ENCODE peak calls at places on chromosome 18, in four cellular contexts. One of them, this sample, is unnamed.

GRCh38 chr18:36329684-36330434 is 32.3 kb downstream of the FHOD3 start:
- DNase-seq in mesendoderm: peak; percentile 33
- DNase-seq in heart right ventricle: no peak
- DNase-seq in RWPE2: no peak
- DNase-seq in this sample: no peak

GRCh38 chr18:41974661-41975286 is 19.7 kb downstream of the PIK3C3 start:
- DNase-seq in mesendoderm: peak; percentile 21
- DNase-seq in heart right ventricle: no peak
- DNase-seq in RWPE2: no peak
- DNase-seq in this sample: no peak

GRCh38 chr18:62037989-62038778 is 145.4 kb upstream of the RNF152 start:
- DNase-seq in heart right ventricle: no peak
- DNase-seq in RWPE2: no peak
- DNase-seq in mesendoderm: no peak
- DNase-seq in this sample: no peak

GRCh38 chr18:31101148-31102019 is 837 bp downstream of the DSC2 start:
- DNase-seq in mesendoderm: peak; percentile 89
- DNase-seq in heart right ventricle: peak; percentile 82
- DNase-seq in RWPE2: peak; percentile 56
- DNase-seq in this sample: no peak

GRCh38 chr18:72823345-72823744 is 44.4 kb downstream of the NETO1 start:
- DNase-seq in mesendoderm: no peak
- DNase-seq in RWPE2: no peak
- DNase-seq in heart right ventricle: no peak
- DNase-seq in this sample: no peak

GRCh38 chr18:63844254-63844653 is 43.3 kb upstream of the SERPINB2 start:
- DNase-seq in heart right ventricle: no peak
- DNase-seq in mesendoderm: peak; percentile 47
- DNase-seq in RWPE2: no peak
- DNase-seq in this sample: peak; percentile 80

GRCh38 chr18:3088444-3088843 is 75.5 kb upstream of the LPIN2 start:
- DNase-seq in heart right ventricle: no peak
- DNase-seq in mesendoderm: no peak
- DNase-seq in RWPE2: no peak
- DNase-seq in this sample: no peak

GRCh38 chr18:61912476-61912875 is 19.7 kb upstream of the RNF152 start:
- DNase-seq in RWPE2: no peak
- DNase-seq in heart right ventricle: no peak
- DNase-seq in mesendoderm: no peak
- DNase-seq in this sample: no peak

GRCh38 chr18:72848534-72849237 is 19.1 kb downstream of the NETO1 start:
- DNase-seq in heart right ventricle: no peak
- DNase-seq in mesendoderm: peak; percentile 35
- DNase-seq in RWPE2: peak; percentile 74
- DNase-seq in this sample: no peak

GRCh38 chr18:60145776-60146175 is 226.8 kb downstream of the MC4R start:
- DNase-seq in mesendoderm: peak; percentile 13
- DNase-seq in heart right ventricle: no peak
- DNase-seq in RWPE2: no peak
- DNase-seq in this sample: no peak

GRCh38 chr18:45775241-45775676 is 50.2 kb upstream of the SIGLEC15 start:
- DNase-seq in mesendoderm: peak; percentile 81
- DNase-seq in RWPE2: no peak
- DNase-seq in heart right ventricle: peak; percentile 78
- DNase-seq in this sample: peak; percentile 77

GRCh38 chr18:812123-812672 is at the start of gene YES1:
- DNase-seq in RWPE2: peak; percentile 76
- DNase-seq in heart right ventricle: peak; percentile 87
- DNase-seq in mesendoderm: peak; percentile 90
- DNase-seq in this sample: peak; percentile 88

GRCh38 chr18:79517322-79517721 is 121.6 kb downstream of the NFATC1 start:
- DNase-seq in heart right ventricle: no peak
- DNase-seq in RWPE2: peak; percentile 15
- DNase-seq in mesendoderm: no peak
- DNase-seq in this sample: no peak

GRCh38 chr18:58669731-58670379 is 1.4 kb upstream of the MALT1 start:
- DNase-seq in heart right ventricle: no peak
- DNase-seq in RWPE2: no peak
- DNase-seq in mesendoderm: no peak
- DNase-seq in this sample: peak; percentile 54

GRCh38 chr18:1513519-1513918 is 608.8 kb downstream of the ADCYAP1 start:
- DNase-seq in RWPE2: no peak
- DNase-seq in heart right ventricle: no peak
- DNase-seq in mesendoderm: no peak
- DNase-seq in this sample: no peak

GRCh38 chr18:3592864-3593263 is 142.9 kb downstream of the TGIF1 start:
- DNase-seq in heart right ventricle: no peak
- DNase-seq in RWPE2: no peak
- DNase-seq in mesendoderm: no peak
- DNase-seq in this sample: no peak

GRCh38 chr18:63043516-63043915 is 276.1 kb downstream of the BCL2 start:
- DNase-seq in mesendoderm: no peak
- DNase-seq in heart right ventricle: no peak
- DNase-seq in RWPE2: no peak
- DNase-seq in this sample: no peak

GRCh38 chr18:62030091-62030985 is 137.5 kb upstream of the RNF152 start:
- DNase-seq in mesendoderm: peak; percentile 54
- DNase-seq in heart right ventricle: no peak
- DNase-seq in RWPE2: no peak
- DNase-seq in this sample: peak; percentile 14

GRCh38 chr18:76602169-76602568 is 107.1 kb upstream of the ZNF516 start:
- DNase-seq in heart right ventricle: no peak
- DNase-seq in RWPE2: no peak
- DNase-seq in mesendoderm: no peak
- DNase-seq in this sample: no peak

GRCh38 chr18:48412339-48412929 is 3.3 kb upstream of the ZBTB7C start:
- DNase-seq in RWPE2: no peak
- DNase-seq in heart right ventricle: no peak
- DNase-seq in mesendoderm: peak; percentile 82
- DNase-seq in this sample: peak; percentile 54

GRCh38 chr18:3218817-3219216 is 951 bp downstream of the MYOM1 start:
- DNase-seq in RWPE2: no peak
- DNase-seq in heart right ventricle: no peak
- DNase-seq in mesendoderm: no peak
- DNase-seq in this sample: no peak

GRCh38 chr18:25351773-25352628 is at the start of gene ZNF521:
- DNase-seq in RWPE2: no peak
- DNase-seq in mesendoderm: peak; percentile 96
- DNase-seq in heart right ventricle: peak; percentile 86
- DNase-seq in this sample: peak; percentile 80

GRCh38 chr18:3323900-3324299 is 62.0 kb downstream of the MYL12B start:
- DNase-seq in RWPE2: no peak
- DNase-seq in mesendoderm: no peak
- DNase-seq in heart right ventricle: no peak
- DNase-seq in this sample: no peak

GRCh38 chr18:23828426-23828825 is 139.2 kb downstream of the LAMA3 start:
- DNase-seq in RWPE2: no peak
- DNase-seq in heart right ventricle: no peak
- DNase-seq in mesendoderm: peak; percentile 72
- DNase-seq in this sample: peak; percentile 15

GRCh38 chr18:39701839-39702238 is 2136.2 kb upstream of the CELF4 start:
- DNase-seq in mesendoderm: peak; percentile 80
- DNase-seq in heart right ventricle: no peak
- DNase-seq in RWPE2: no peak
- DNase-seq in this sample: no peak

GRCh38 chr18:77004555-77005380 is 127.8 kb downstream of the MBP start:
- DNase-seq in heart right ventricle: no peak
- DNase-seq in RWPE2: no peak
- DNase-seq in mesendoderm: no peak
- DNase-seq in this sample: no peak

GRCh38 chr18:70491734-70492348 is 203.0 kb downstream of the SOCS6 start:
- DNase-seq in RWPE2: no peak
- DNase-seq in mesendoderm: peak; percentile 71
- DNase-seq in heart right ventricle: no peak
- DNase-seq in this sample: peak; percentile 66

GRCh38 chr18:62790836-62791772 is 75.8 kb downstream of the PHLPP1 start:
- DNase-seq in mesendoderm: no peak
- DNase-seq in RWPE2: no peak
- DNase-seq in heart right ventricle: no peak
- DNase-seq in this sample: no peak

GRCh38 chr18:36217348-36217747 is 30.1 kb downstream of the MOCOS start:
- DNase-seq in mesendoderm: no peak
- DNase-seq in heart right ventricle: no peak
- DNase-seq in RWPE2: no peak
- DNase-seq in this sample: no peak

GRCh38 chr18:78073275-78073674 is 823.6 kb downstream of the GALR1 start:
- DNase-seq in mesendoderm: peak; percentile 13
- DNase-seq in RWPE2: no peak
- DNase-seq in heart right ventricle: no peak
- DNase-seq in this sample: no peak

GRCh38 chr18:45806226-45806625 is 19.2 kb upstream of the SIGLEC15 start:
- DNase-seq in heart right ventricle: no peak
- DNase-seq in RWPE2: no peak
- DNase-seq in mesendoderm: no peak
- DNase-seq in this sample: no peak

GRCh38 chr18:31192086-31192776 is 29.6 kb upstream of the DSC1 start:
- DNase-seq in RWPE2: no peak
- DNase-seq in heart right ventricle: no peak
- DNase-seq in mesendoderm: no peak
- DNase-seq in this sample: no peak

GRCh38 chr18:80022613-80023012 is 11.6 kb upstream of the RBFA start:
- DNase-seq in heart right ventricle: no peak
- DNase-seq in mesendoderm: peak; percentile 33
- DNase-seq in RWPE2: no peak
- DNase-seq in this sample: peak; percentile 30

GRCh38 chr18:77234504-77235365 is 14.9 kb upstream of the GALR1 start:
- DNase-seq in heart right ventricle: no peak
- DNase-seq in mesendoderm: no peak
- DNase-seq in RWPE2: no peak
- DNase-seq in this sample: no peak

GRCh38 chr18:40789286-40789685 is 1165.7 kb upstream of the PIK3C3 start:
- DNase-seq in RWPE2: no peak
- DNase-seq in heart right ventricle: no peak
- DNase-seq in mesendoderm: no peak
- DNase-seq in this sample: no peak

GRCh38 chr18:7697306-7697705 is 130.2 kb downstream of the PTPRM start:
- DNase-seq in RWPE2: no peak
- DNase-seq in mesendoderm: no peak
- DNase-seq in heart right ventricle: no peak
- DNase-seq in this sample: no peak

GRCh38 chr18:7691206-7691605 is 124.1 kb downstream of the PTPRM start:
- DNase-seq in mesendoderm: no peak
- DNase-seq in RWPE2: no peak
- DNase-seq in heart right ventricle: no peak
- DNase-seq in this sample: no peak

DNA sequence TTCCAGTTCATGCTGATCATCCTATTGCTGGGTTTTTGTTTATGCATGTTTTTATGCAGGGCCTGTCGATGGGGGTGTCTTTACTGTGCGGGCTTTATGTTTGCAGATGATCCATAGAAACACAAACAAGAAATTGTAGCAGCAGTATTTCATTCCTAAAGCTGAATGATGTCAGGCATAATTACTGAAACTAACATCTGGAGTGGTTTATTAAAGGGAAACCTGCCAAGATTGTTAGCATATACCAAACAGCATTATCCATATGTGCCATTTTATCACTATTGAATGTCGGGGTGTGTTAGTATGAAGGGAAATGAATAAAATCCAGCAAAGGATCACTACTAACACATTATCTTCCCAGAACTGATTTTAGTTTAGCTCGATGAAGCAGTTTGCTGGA is 129.7 kb downstream of the PTPRM start:
- DNase-seq in mesendoderm: no peak
- DNase-seq in RWPE2: no peak
- DNase-seq in heart right ventricle: no peak
- DNase-seq in this sample: no peak
- H3K27ac ChIP-seq in mesendoderm: no peak overlapping the region
- H3K27ac ChIP-seq in RWPE2: no peak overlapping the region
- H3K27ac ChIP-seq in heart right ventricle: no peak overlapping the region
- H3K27ac ChIP-seq in this sample: no peak overlapping the region

GRCh38 chr18:13393338-13393737 is 174.8 kb downstream of the LDLRAD4 start:
- DNase-seq in mesendoderm: no peak
- DNase-seq in heart right ventricle: no peak
- DNase-seq in RWPE2: no peak
- DNase-seq in this sample: no peak
- H3K27ac ChIP-seq in mesendoderm: no peak overlapping the region
- H3K27ac ChIP-seq in heart right ventricle: no peak overlapping the region
- H3K27ac ChIP-seq in RWPE2: no peak overlapping the region
- H3K27ac ChIP-seq in this sample: no peak overlapping the region

GRCh38 chr18:9095297-9096012 is 7.0 kb upstream of the NDUFV2 start:
- DNase-seq in RWPE2: no peak
- DNase-seq in mesendoderm: no peak
- DNase-seq in heart right ventricle: no peak
- DNase-seq in this sample: no peak

GRCh38 chr18:9096013-9096383 is 6.5 kb upstream of the NDUFV2 start:
- DNase-seq in heart right ventricle: no peak
- DNase-seq in RWPE2: no peak
- DNase-seq in mesendoderm: no peak
- DNase-seq in this sample: no peak

GRCh38 chr18:9094307-9095226 is 7.9 kb upstream of the NDUFV2 start:
- DNase-seq in RWPE2: no peak
- DNase-seq in heart right ventricle: no peak
- DNase-seq in mesendoderm: no peak
- DNase-seq in this sample: no peak

GRCh38 chr18:9096698-9097097 is 5.8 kb upstream of the NDUFV2 start:
- DNase-seq in RWPE2: no peak
- DNase-seq in heart right ventricle: no peak
- DNase-seq in mesendoderm: no peak
- DNase-seq in this sample: no peak

GRCh38 chr18:9097349-9097748 is 5.2 kb upstream of the NDUFV2 start:
- DNase-seq in RWPE2: no peak
- DNase-seq in mesendoderm: no peak
- DNase-seq in heart right ventricle: no peak
- DNase-seq in this sample: no peak
- H3K27ac ChIP-seq in RWPE2: no peak overlapping the region
- H3K27ac ChIP-seq in mesendoderm: no peak overlapping the region
- H3K27ac ChIP-seq in heart right ventricle: no peak overlapping the region
- H3K27ac ChIP-seq in this sample: no peak overlapping the region

DNA sequence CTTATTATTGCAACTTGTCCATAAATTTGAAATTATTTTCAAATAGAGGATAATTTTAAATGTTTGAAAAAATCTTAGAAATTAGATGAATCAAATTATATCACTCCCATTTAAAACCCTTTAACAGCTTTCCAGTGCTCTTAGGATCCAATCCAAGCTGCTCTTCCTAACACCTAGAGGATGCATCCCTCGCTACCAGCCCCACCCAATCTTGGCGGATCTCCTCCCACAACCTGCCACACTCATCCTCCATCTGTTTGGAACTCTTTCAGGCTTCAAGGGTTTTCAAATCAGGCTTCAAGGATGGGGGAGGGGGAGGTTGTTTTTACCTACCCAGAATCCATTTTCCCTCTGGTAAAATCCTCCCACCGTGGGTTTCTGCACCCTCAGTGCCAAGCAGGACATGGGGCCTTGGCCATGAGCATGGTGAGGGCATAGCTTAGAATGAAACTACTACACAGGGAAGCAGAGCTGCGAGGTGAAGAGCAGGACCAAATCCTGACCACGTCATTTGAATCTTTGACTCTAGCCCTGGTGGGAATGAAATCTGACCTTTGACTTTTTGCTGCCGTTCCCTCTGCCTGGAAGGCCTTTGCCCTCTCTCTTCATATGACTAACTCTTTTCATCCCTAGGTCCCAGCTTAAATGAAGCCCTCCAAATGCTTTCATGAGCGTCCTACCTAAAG is 113.0 kb upstream of the MAPRE2 start:
- DNase-seq in mesendoderm: no peak
- DNase-seq in heart right ventricle: no peak
- DNase-seq in RWPE2: no peak
- DNase-seq in this sample: no peak
- H3K27ac ChIP-seq in mesendoderm: no peak overlapping the region
- H3K27ac ChIP-seq in heart right ventricle: no peak overlapping the region
- H3K27ac ChIP-seq in RWPE2: no peak overlapping the region
- H3K27ac ChIP-seq in this sample: no peak overlapping the region